ENCODE peak calls at places on chromosome 15, in seven cellular contexts. P, G, F, W, B, J and X are unnamed samples.

GRCh38 chr15:31021067-31021665 is 29.7 kb upstream of the MTMR10 start:
- DNase-seq in J (no peak), G (no peak), P (no peak), B (no peak), W (no peak), F (no peak), X (no peak)

GRCh38 chr15:78432664-78433063 is 5.4 kb upstream of the IREB2 start:
- DNase-seq in F (no peak), G (no peak), P (no peak), W (no peak), J (no peak), B (no peak), X (no peak)

GRCh38 chr15:55197719-55198118 is 978 bp upstream of the RSL24D1 start:
- DNase-seq in F (no peak), G (no peak), J (peak), W (no peak), B (no peak), P (no peak), X (no peak)

GRCh38 chr15:36907295-36907694 is 193.1 kb downstream of the MEIS2 start:
- DNase-seq in P (no peak), G (no peak), F (no peak), J (no peak), B (no peak), W (no peak), X (no peak)

GRCh38 chr15:28896944-28897343 is 11.2 kb downstream of the APBA2 start:
- DNase-seq in J (peak), F (no peak), B (peak), G (no peak), P (no peak), W (peak), X (no peak)

GRCh38 chr15:91116379-91117067 is 16.5 kb downstream of the SV2B start:
- DNase-seq in P (no peak), G (no peak), F (no peak), B (no peak), W (no peak), J (peak), X (no peak)

GRCh38 chr15:67836477-67836876 is 3.4 kb downstream of the RNU6-1 start:
- DNase-seq in F (no peak), W (peak), P (no peak), J (peak), B (peak), G (no peak), X (peak)

GRCh38 chr15:91508633-91509032 is 344.9 kb upstream of the SLCO3A1 start:
- DNase-seq in P (no peak), G (no peak), J (no peak), W (peak), F (no peak), B (peak), X (no peak)

GRCh38 chr15:71807691-71808091 is 2.7 kb upstream of the NR2E3 start:
- DNase-seq in F (no peak), P (no peak), W (no peak), B (peak), J (no peak), G (no peak), X (no peak)

GRCh38 chr15:38736686-38737085 is 172.1 kb upstream of the RASGRP1 start:
- DNase-seq in P (no peak), F (no peak), G (no peak), J (no peak), B (no peak), W (no peak), X (no peak)

GRCh38 chr15:99631256-99631655 is 65.5 kb downstream of the MEF2A start:
- DNase-seq in B (no peak), W (no peak), J (no peak), P (no peak), F (no peak), G (no peak), X (no peak)

GRCh38 chr15:46315540-46315939 is 680.7 kb downstream of the SQOR start:
- DNase-seq in F (no peak), B (no peak), G (no peak), W (no peak), J (no peak), P (no peak), X (no peak)

GRCh38 chr15:92839696-92840095 is 60.4 kb upstream of the CHD2 start:
- DNase-seq in P (no peak), F (no peak), W (no peak), G (no peak), J (no peak), B (no peak), X (no peak)

GRCh38 chr15:25776071-25776740 is 86.9 kb downstream of the ATP10A start:
- DNase-seq in P (no peak), W (no peak), G (no peak), J (no peak), B (no peak), F (no peak), X (no peak)

GRCh38 chr15:41945221-41945620 is 27.1 kb downstream of the EHD4 start:
- DNase-seq in B (no peak), F (no peak), J (no peak), W (no peak), P (no peak), G (no peak), X (no peak)

GRCh38 chr15:82298520-82298919 is 35.9 kb downstream of the SAXO2 start:
- DNase-seq in B (no peak), G (no peak), J (no peak), P (peak), F (no peak), W (no peak), X (no peak)

GRCh38 chr15:57422113-57422754 is 45.9 kb downstream of the CGNL1 start:
- DNase-seq in F (no peak), G (no peak), P (no peak), B (no peak), J (no peak), W (no peak), X (no peak)

GRCh38 chr15:85886345-85886935 is 91.7 kb upstream of the KLHL25 start:
- DNase-seq in W (no peak), F (no peak), B (no peak), J (no peak), G (no peak), P (no peak), X (no peak)

GRCh38 chr15:63794271-63794670 is 39.5 kb downstream of the HERC1 start:
- DNase-seq in F (no peak), W (no peak), G (no peak), P (no peak), B (no peak), J (no peak), X (no peak)

GRCh38 chr15:29638011-29638410 is 184.3 kb downstream of the TJP1 start:
- DNase-seq in P (no peak), W (no peak), G (no peak), F (no peak), B (no peak), J (no peak), X (no peak)

GRCh38 chr15:100958326-100959065 is 39.3 kb downstream of the LRRK1 start:
- DNase-seq in J (peak), B (peak), F (no peak), G (no peak), P (no peak), W (peak), X (no peak)

GRCh38 chr15:57509965-57510364 is 81.7 kb upstream of the MYZAP start:
- DNase-seq in W (no peak), G (no peak), J (no peak), B (no peak), F (no peak), P (no peak), X (no peak)

GRCh38 chr15:83570756-83571155 is 83.2 kb upstream of the ADAMTSL3 start:
- DNase-seq in B (no peak), G (no peak), W (no peak), F (no peak), P (no peak), J (no peak), X (no peak)

GRCh38 chr15:80562033-80562432 is 133.1 kb upstream of the ABHD17C start:
- DNase-seq in W (no peak), F (no peak), B (peak), G (no peak), P (no peak), J (no peak), X (no peak)

GRCh38 chr15:60672400-60672799 is 193.5 kb upstream of the ICE2 start:
- DNase-seq in B (no peak), F (no peak), W (no peak), G (no peak), P (no peak), J (no peak), X (no peak)

GRCh38 chr15:23384371-23384770 is 29.8 kb downstream of the GOLGA8S start:
- DNase-seq in J (no peak), W (no peak), B (no peak), P (no peak), F (no peak), G (no peak), X (no peak)

GRCh38 chr15:74787251-74788041 is 5.6 kb downstream of the CSK start:
- DNase-seq in J (peak), G (no peak), B (peak), W (no peak), P (peak), F (peak), X (peak)